ENCODE peak calls at places on chromosomes 4 and X, in four cellular contexts. A is AG08396; E is CD4-positive, CD25-positive, alpha-beta regulatory T cell; B is foreskin fibroblast. I is an unnamed sample.

GRCh38 chr4:156109943-156110925 is 156.6 kb upstream of the CTSO start:
- DNase-seq in E (no peak), B (peak; percentile 56), A (peak; percentile 6), I (no peak)

GRCh38 chrX:42094208-42094607 is 170.9 kb upstream of the CASK start:
- DNase-seq in B (no peak), E (peak; percentile 18), A (no peak), I (no peak)

GRCh38 chrX:22081475-22082092 is 49.5 kb downstream of the PHEX start:
- DNase-seq in E (peak; percentile 52), B (peak; percentile 81), A (peak; percentile 56), I (peak; percentile 25)

GRCh38 chrX:499870-500364 is 113.2 kb upstream of the PPP2R3B start:
- DNase-seq in B (peak; percentile 10), A (no peak), E (no peak), I (no peak)

GRCh38 chr4:2077537-2078460 is 18.7 kb downstream of the NAT8L start:
- DNase-seq in A (no peak), B (no peak), E (no peak), I (no peak)

GRCh38 chr4:168683595-168683994 is 186.7 kb downstream of the PALLD start:
- DNase-seq in A (peak; percentile 24), E (no peak), B (peak; percentile 60), I (no peak)

GRCh38 chrX:69024931-69025330 is 140.3 kb downstream of the PJA1 start:
- DNase-seq in A (peak; percentile 48), B (peak; percentile 24), E (no peak), I (no peak)

GRCh38 chr4:53686521-53686920 is 95.2 kb upstream of the LNX1 start:
- DNase-seq in E (no peak), B (peak; percentile 50), A (no peak), I (no peak)

GRCh38 chrX:36961590-36961989 is 46.6 kb upstream of the FAM47C start:
- DNase-seq in E (no peak), A (no peak), B (no peak), I (no peak)

GRCh38 chr4:82623284-82623683 is 61.5 kb upstream of the TMEM150C start:
- DNase-seq in E (no peak), A (no peak), B (peak; percentile 61), I (no peak)

GRCh38 chr4:36237366-36238353 is 6.7 kb downstream of the ARAP2 start:
- DNase-seq in B (no peak), A (no peak), E (no peak), I (no peak)

GRCh38 chr4:139603576-139604387 is 47.8 kb upstream of the SETD7 start:
- DNase-seq in B (peak; percentile 77), A (peak; percentile 41), E (peak; percentile 66), I (peak; percentile 22)

GRCh38 chr4:155007660-155008176 is 200.7 kb upstream of the NPY2R start:
- DNase-seq in E (no peak), B (peak; percentile 15), A (no peak), I (no peak)

GRCh38 chr4:111512081-111512774 is 633.0 kb upstream of the FAM241A start:
- DNase-seq in A (peak; percentile 14), E (no peak), B (peak; percentile 87), I (no peak)

GRCh38 chr4:81652069-81652478 is 180.4 kb upstream of the RASGEF1B start:
- DNase-seq in B (no peak), E (no peak), A (no peak), I (no peak)

GRCh38 chr4:78145622-78146021 is 88.5 kb downstream of the FRAS1 start:
- DNase-seq in B (no peak), E (no peak), A (no peak), I (no peak)

GRCh38 chrX:80705379-80705778 is 104.3 kb downstream of the BRWD3 start:
- DNase-seq in A (no peak), E (no peak), B (no peak), I (no peak)

GRCh38 chrX:118252967-118253366 is 92.9 kb upstream of the WDR44 start:
- DNase-seq in E (no peak), A (no peak), B (no peak), I (no peak)

GRCh38 chr4:102036619-102037376 is 246.3 kb downstream of the BANK1 start:
- DNase-seq in A (no peak), E (no peak), B (peak; percentile 70), I (no peak)

GRCh38 chr4:56260320-56260719 is 127.0 kb downstream of the AASDH start:
- DNase-seq in E (no peak), B (no peak), A (no peak), I (no peak)

GRCh38 chrX:31201503-31201902 is 129.7 kb upstream of the FTHL17 start:
- DNase-seq in B (no peak), E (no peak), A (peak; percentile 5), I (no peak)

GRCh38 chrX:136687457-136687856 is 39.5 kb downstream of the CD40LG start:
- DNase-seq in E (no peak), B (no peak), A (no peak), I (no peak)

GRCh38 chr4:171929477-171929876 is 116.3 kb downstream of the GALNTL6 start:
- DNase-seq in E (no peak), B (no peak), A (no peak), I (no peak)

GRCh38 chrX:139850968-139851367 is 81.9 kb downstream of the ATP11C start:
- DNase-seq in A (no peak), E (no peak), B (no peak), I (no peak)

GRCh38 chr4:37865450-37865849 is 25.4 kb upstream of the TBC1D1 start:
- DNase-seq in A (no peak), E (no peak), B (no peak), I (no peak)

GRCh38 chr4:165867961-165868360 is 5.1 kb upstream of the TLL1 start:
- DNase-seq in B (no peak), A (no peak), E (no peak), I (no peak)

GRCh38 chr4:41446391-41446790 is 91.6 kb upstream of the LIMCH1 start:
- DNase-seq in E (no peak), B (peak; percentile 30), A (no peak), I (no peak)

GRCh38 chr4:36241771-36242170 is 2.5 kb downstream of the ARAP2 start:
- DNase-seq in A (no peak), B (no peak), E (peak; percentile 84), I (peak; percentile 45)

GRCh38 chrX:113001836-113002235 is 161.2 kb upstream of the AMOT start:
- DNase-seq in A (no peak), B (no peak), E (no peak), I (no peak)

GRCh38 chr4:176856421-176856820 is 63.7 kb upstream of the VEGFC start:
- DNase-seq in E (no peak), A (no peak), B (peak; percentile 28), I (no peak)

GRCh38 chrX:8424941-8425340 is 39.7 kb upstream of the VCX3B start:
- DNase-seq in E (no peak), A (no peak), B (no peak), I (no peak)